ENCODE peak calls at places on chromosomes 6 and 20, in four cellular contexts. One of them, this sample, is unnamed.

GRCh38 chr6:21999012-21999528 is 297.8 kb downstream of the PRL start:
- DNase-seq in right cardiac atrium: no peak
- DNase-seq in hypothalamus: no peak
- DNase-seq in bronchial epithelial cell: peak
- DNase-seq in this sample: peak

GRCh38 chr6:53005667-53006250 is 10.7 kb upstream of the GSTA4 start:
- DNase-seq in right cardiac atrium: no peak
- DNase-seq in hypothalamus: no peak
- DNase-seq in bronchial epithelial cell: no peak
- DNase-seq in this sample: no peak

GRCh38 chr20:32454164-32455145 is 96.3 kb downstream of the ASXL1 start:
- DNase-seq in right cardiac atrium: peak
- DNase-seq in hypothalamus: no peak
- DNase-seq in bronchial epithelial cell: no peak
- DNase-seq in this sample: no peak

GRCh38 chr20:24702501-24703283 is 233.3 kb downstream of the SYNDIG1 start:
- DNase-seq in right cardiac atrium: no peak
- DNase-seq in hypothalamus: no peak
- DNase-seq in bronchial epithelial cell: no peak
- DNase-seq in this sample: no peak

GRCh38 chr20:51287628-51288413 is 254.7 kb downstream of the NFATC2 start:
- DNase-seq in right cardiac atrium: no peak
- DNase-seq in hypothalamus: no peak
- DNase-seq in bronchial epithelial cell: no peak
- DNase-seq in this sample: no peak

GRCh38 chr6:11609324-11610071 is 71.9 kb downstream of the TMEM170B start:
- DNase-seq in right cardiac atrium: peak
- DNase-seq in hypothalamus: peak
- DNase-seq in bronchial epithelial cell: peak
- DNase-seq in this sample: no peak

GRCh38 chr6:24126586-24127192 is 674 bp downstream of the NRSN1 start:
- DNase-seq in right cardiac atrium: no peak
- DNase-seq in hypothalamus: peak
- DNase-seq in bronchial epithelial cell: peak
- DNase-seq in this sample: peak

GRCh38 chr6:75285156-75285639 is 606 bp upstream of the TMEM30A start:
- DNase-seq in right cardiac atrium: no peak
- DNase-seq in hypothalamus: no peak
- DNase-seq in bronchial epithelial cell: peak
- DNase-seq in this sample: peak

GRCh38 chr6:12751694-12752304 is 35.2 kb downstream of the PHACTR1 start:
- DNase-seq in right cardiac atrium: peak
- DNase-seq in hypothalamus: peak
- DNase-seq in bronchial epithelial cell: peak
- DNase-seq in this sample: no peak

GRCh38 chr20:44692932-44693476 is 22.2 kb upstream of the CCN5 start:
- DNase-seq in right cardiac atrium: peak
- DNase-seq in hypothalamus: no peak
- DNase-seq in bronchial epithelial cell: peak
- DNase-seq in this sample: no peak

GRCh38 chr20:58692579-58693225 is at the start of gene NPEPL1:
- DNase-seq in right cardiac atrium: peak
- DNase-seq in hypothalamus: no peak
- DNase-seq in bronchial epithelial cell: peak
- DNase-seq in this sample: peak

GRCh38 chr6:55108469-55109130 is 65.7 kb upstream of the HCRTR2 start:
- DNase-seq in right cardiac atrium: no peak
- DNase-seq in hypothalamus: no peak
- DNase-seq in bronchial epithelial cell: no peak
- DNase-seq in this sample: peak

GRCh38 chr6:118892248-118893094 is 1.5 kb upstream of the ASF1A start:
- DNase-seq in right cardiac atrium: no peak
- DNase-seq in hypothalamus: no peak
- DNase-seq in bronchial epithelial cell: peak
- DNase-seq in this sample: no peak

GRCh38 chr6:1527098-1527497 is 82.6 kb upstream of the FOXC1 start:
- DNase-seq in right cardiac atrium: peak
- DNase-seq in hypothalamus: peak
- DNase-seq in bronchial epithelial cell: peak
- DNase-seq in this sample: peak

GRCh38 chr6:97014595-97014994 is 90.1 kb downstream of the KLHL32 start:
- DNase-seq in right cardiac atrium: no peak
- DNase-seq in hypothalamus: no peak
- DNase-seq in bronchial epithelial cell: no peak
- DNase-seq in this sample: no peak

GRCh38 chr6:78243519-78243918 is 590.7 kb downstream of the MEI4 start:
- DNase-seq in right cardiac atrium: no peak
- DNase-seq in hypothalamus: no peak
- DNase-seq in bronchial epithelial cell: peak
- DNase-seq in this sample: no peak

GRCh38 chr20:23874747-23875146 is 4.8 kb downstream of the CST5 start:
- DNase-seq in right cardiac atrium: no peak
- DNase-seq in hypothalamus: no peak
- DNase-seq in bronchial epithelial cell: no peak
- DNase-seq in this sample: peak

GRCh38 chr6:2938632-2939083 is 32.7 kb downstream of the SERPINB6 start:
- DNase-seq in right cardiac atrium: no peak
- DNase-seq in hypothalamus: no peak
- DNase-seq in bronchial epithelial cell: no peak
- DNase-seq in this sample: peak

GRCh38 chr6:13892007-13892640 is 32.6 kb upstream of the RNF182 start:
- DNase-seq in right cardiac atrium: no peak
- DNase-seq in hypothalamus: no peak
- DNase-seq in bronchial epithelial cell: no peak
- DNase-seq in this sample: peak

GRCh38 chr6:39887692-39888450 is 46.4 kb downstream of the MOCS1 start:
- DNase-seq in right cardiac atrium: peak
- DNase-seq in hypothalamus: peak
- DNase-seq in bronchial epithelial cell: peak
- DNase-seq in this sample: no peak

GRCh38 chr6:90538651-90539050 is 48.2 kb downstream of the MAP3K7 start:
- DNase-seq in right cardiac atrium: no peak
- DNase-seq in hypothalamus: no peak
- DNase-seq in bronchial epithelial cell: no peak
- DNase-seq in this sample: no peak

GRCh38 chr20:61601361-61601760 is 349.3 kb downstream of the CDH4 start:
- DNase-seq in right cardiac atrium: peak
- DNase-seq in hypothalamus: no peak
- DNase-seq in bronchial epithelial cell: no peak
- DNase-seq in this sample: no peak

GRCh38 chr20:40658509-40658908 is 30.5 kb downstream of the MAFB start:
- DNase-seq in right cardiac atrium: no peak
- DNase-seq in hypothalamus: no peak
- DNase-seq in bronchial epithelial cell: no peak
- DNase-seq in this sample: no peak

GRCh38 chr6:152207915-152208714 is 400.6 kb downstream of the ESR1 start:
- DNase-seq in right cardiac atrium: no peak
- DNase-seq in hypothalamus: peak
- DNase-seq in bronchial epithelial cell: no peak
- DNase-seq in this sample: peak

GRCh38 chr6:12280458-12280857 is 9.7 kb upstream of the EDN1 start:
- DNase-seq in right cardiac atrium: no peak
- DNase-seq in hypothalamus: no peak
- DNase-seq in bronchial epithelial cell: no peak
- DNase-seq in this sample: no peak

GRCh38 chr6:138577151-138577915 is 78.0 kb upstream of the NHSL1 start:
- DNase-seq in right cardiac atrium: no peak
- DNase-seq in hypothalamus: no peak
- DNase-seq in bronchial epithelial cell: no peak
- DNase-seq in this sample: peak

GRCh38 chr6:158142789-158143188 is 25.3 kb downstream of the SERAC1 start:
- DNase-seq in right cardiac atrium: no peak
- DNase-seq in hypothalamus: no peak
- DNase-seq in bronchial epithelial cell: peak
- DNase-seq in this sample: no peak

GRCh38 chr6:136969433-136969832 is 47.3 kb downstream of the SLC35D3 start:
- DNase-seq in right cardiac atrium: no peak
- DNase-seq in hypothalamus: no peak
- DNase-seq in bronchial epithelial cell: peak
- DNase-seq in this sample: peak

GRCh38 chr20:17995967-17996819 is 27.4 kb downstream of the MGME1 start:
- DNase-seq in right cardiac atrium: no peak
- DNase-seq in hypothalamus: no peak
- DNase-seq in bronchial epithelial cell: peak
- DNase-seq in this sample: peak

GRCh38 chr6:169501777-169502313 is 200.0 kb downstream of the WDR27 start:
- DNase-seq in right cardiac atrium: peak
- DNase-seq in hypothalamus: no peak
- DNase-seq in bronchial epithelial cell: no peak
- DNase-seq in this sample: no peak

GRCh38 chr6:156953478-156954146 is 176.4 kb downstream of the ARID1B start:
- DNase-seq in right cardiac atrium: no peak
- DNase-seq in hypothalamus: no peak
- DNase-seq in bronchial epithelial cell: peak
- DNase-seq in this sample: peak

GRCh38 chr20:9458075-9458818 is 56.1 kb upstream of the LAMP5 start:
- DNase-seq in right cardiac atrium: no peak
- DNase-seq in hypothalamus: no peak
- DNase-seq in bronchial epithelial cell: peak
- DNase-seq in this sample: peak

GRCh38 chr6:96171112-96171511 is 155.3 kb downstream of the FUT9 start:
- DNase-seq in right cardiac atrium: no peak
- DNase-seq in hypothalamus: peak
- DNase-seq in bronchial epithelial cell: no peak
- DNase-seq in this sample: no peak

GRCh38 chr20:54557836-54558590 is 82.6 kb downstream of the DOK5 start:
- DNase-seq in right cardiac atrium: no peak
- DNase-seq in hypothalamus: no peak
- DNase-seq in bronchial epithelial cell: no peak
- DNase-seq in this sample: no peak

GRCh38 chr6:166911248-166911677 is 45.1 kb downstream of the RNASET2 start:
- DNase-seq in right cardiac atrium: no peak
- DNase-seq in hypothalamus: no peak
- DNase-seq in bronchial epithelial cell: peak
- DNase-seq in this sample: no peak

GRCh38 chr6:124714728-124715127 is 247.5 kb upstream of the RNF217 start:
- DNase-seq in right cardiac atrium: no peak
- DNase-seq in hypothalamus: no peak
- DNase-seq in bronchial epithelial cell: no peak
- DNase-seq in this sample: peak

GRCh38 chr6:12064125-12064524 is 52.0 kb downstream of the HIVEP1 start:
- DNase-seq in right cardiac atrium: no peak
- DNase-seq in hypothalamus: no peak
- DNase-seq in bronchial epithelial cell: no peak
- DNase-seq in this sample: peak

GRCh38 chr6:111562271-111562670 is 43.4 kb downstream of the TRAF3IP2 start:
- DNase-seq in right cardiac atrium: no peak
- DNase-seq in hypothalamus: no peak
- DNase-seq in bronchial epithelial cell: no peak
- DNase-seq in this sample: no peak

GRCh38 chr20:10367921-10368701 is 65.9 kb downstream of the MKKS start:
- DNase-seq in right cardiac atrium: no peak
- DNase-seq in hypothalamus: no peak
- DNase-seq in bronchial epithelial cell: no peak
- DNase-seq in this sample: no peak

GRCh38 chr20:41395669-41396664 is 29.3 kb upstream of the EMILIN3 start:
- DNase-seq in right cardiac atrium: peak
- DNase-seq in hypothalamus: no peak
- DNase-seq in bronchial epithelial cell: no peak
- DNase-seq in this sample: peak

This sample was measured in NCI-H69.